ENCODE peak calls at places on chromosomes 6 and 20, in eight cellular contexts. One of them, this sample, is unnamed.

GRCh38 chr6:166932616-166933015 is 23.7 kb downstream of the RNASET2 start:
- DNase-seq in cardiac muscle cell: no peak
- DNase-seq in mammary epithelial cell: no peak
- DNase-seq in astrocyte of the spinal cord: no peak
- DNase-seq in GM06990: no peak
- DNase-seq in IMR-90: no peak
- DNase-seq in pancreas: no peak
- DNase-seq in heart right ventricle: no peak
- DNase-seq in this sample: no peak

GRCh38 chr6:48765352-48765961 is 654.5 kb upstream of the PTCHD4 start:
- DNase-seq in cardiac muscle cell: peak
- DNase-seq in mammary epithelial cell: peak
- DNase-seq in astrocyte of the spinal cord: peak
- DNase-seq in GM06990: no peak
- DNase-seq in IMR-90: peak
- DNase-seq in pancreas: no peak
- DNase-seq in heart right ventricle: no peak
- DNase-seq in this sample: peak

GRCh38 chr6:145561095-145561820 is 174.1 kb downstream of the EPM2A start:
- DNase-seq in cardiac muscle cell: no peak
- DNase-seq in mammary epithelial cell: peak
- DNase-seq in astrocyte of the spinal cord: no peak
- DNase-seq in GM06990: no peak
- DNase-seq in IMR-90: no peak
- DNase-seq in pancreas: no peak
- DNase-seq in heart right ventricle: no peak
- DNase-seq in this sample: no peak

GRCh38 chr6:151005896-151006632 is 140.6 kb downstream of the MTHFD1L start:
- DNase-seq in cardiac muscle cell: no peak
- DNase-seq in mammary epithelial cell: no peak
- DNase-seq in astrocyte of the spinal cord: no peak
- DNase-seq in GM06990: no peak
- DNase-seq in IMR-90: no peak
- DNase-seq in pancreas: no peak
- DNase-seq in heart right ventricle: no peak
- DNase-seq in this sample: no peak

GRCh38 chr20:62764156-62764935 is 31.9 kb upstream of the MRGBP start:
- DNase-seq in cardiac muscle cell: no peak
- DNase-seq in mammary epithelial cell: no peak
- DNase-seq in astrocyte of the spinal cord: no peak
- DNase-seq in GM06990: no peak
- DNase-seq in IMR-90: no peak
- DNase-seq in pancreas: peak
- DNase-seq in heart right ventricle: no peak
- DNase-seq in this sample: no peak

GRCh38 chr6:54665246-54665645 is 181.3 kb upstream of the FAM83B start:
- DNase-seq in cardiac muscle cell: no peak
- DNase-seq in mammary epithelial cell: no peak
- DNase-seq in astrocyte of the spinal cord: no peak
- DNase-seq in GM06990: no peak
- DNase-seq in IMR-90: no peak
- DNase-seq in pancreas: no peak
- DNase-seq in heart right ventricle: no peak
- DNase-seq in this sample: no peak

GRCh38 chr6:43007126-43007525 is 6.6 kb downstream of the MEA1 start:
- DNase-seq in cardiac muscle cell: no peak
- DNase-seq in mammary epithelial cell: no peak
- DNase-seq in astrocyte of the spinal cord: no peak
- DNase-seq in GM06990: no peak
- DNase-seq in IMR-90: no peak
- DNase-seq in pancreas: no peak
- DNase-seq in heart right ventricle: no peak
- DNase-seq in this sample: no peak

GRCh38 chr20:63860325-63861051 is 810 bp upstream of the ABHD16B start:
- DNase-seq in cardiac muscle cell: no peak
- DNase-seq in mammary epithelial cell: no peak
- DNase-seq in astrocyte of the spinal cord: no peak
- DNase-seq in GM06990: no peak
- DNase-seq in IMR-90: no peak
- DNase-seq in pancreas: no peak
- DNase-seq in heart right ventricle: peak
- DNase-seq in this sample: no peak

GRCh38 chr6:90584636-90585255 is 2.1 kb downstream of the MAP3K7 start:
- DNase-seq in cardiac muscle cell: no peak
- DNase-seq in mammary epithelial cell: no peak
- DNase-seq in astrocyte of the spinal cord: peak
- DNase-seq in GM06990: no peak
- DNase-seq in IMR-90: peak
- DNase-seq in pancreas: no peak
- DNase-seq in heart right ventricle: no peak
- DNase-seq in this sample: no peak

GRCh38 chr6:6986373-6986772 is 121.4 kb upstream of the RREB1 start:
- DNase-seq in cardiac muscle cell: no peak
- DNase-seq in mammary epithelial cell: no peak
- DNase-seq in astrocyte of the spinal cord: no peak
- DNase-seq in GM06990: no peak
- DNase-seq in IMR-90: no peak
- DNase-seq in pancreas: no peak
- DNase-seq in heart right ventricle: no peak
- DNase-seq in this sample: no peak

GRCh38 chr20:62737271-62737761 is 28.7 kb downstream of the NTSR1 start:
- DNase-seq in cardiac muscle cell: no peak
- DNase-seq in mammary epithelial cell: no peak
- DNase-seq in astrocyte of the spinal cord: no peak
- DNase-seq in GM06990: no peak
- DNase-seq in IMR-90: no peak
- DNase-seq in pancreas: peak
- DNase-seq in heart right ventricle: no peak
- DNase-seq in this sample: peak

GRCh38 chr6:158050955-158051354 is 69.3 kb downstream of the SYNJ2 start:
- DNase-seq in cardiac muscle cell: no peak
- DNase-seq in mammary epithelial cell: peak
- DNase-seq in astrocyte of the spinal cord: no peak
- DNase-seq in GM06990: no peak
- DNase-seq in IMR-90: peak
- DNase-seq in pancreas: no peak
- DNase-seq in heart right ventricle: no peak
- DNase-seq in this sample: peak

GRCh38 chr6:42978487-42978792 is 541 bp downstream of the PEX6 start:
- DNase-seq in cardiac muscle cell: no peak
- DNase-seq in mammary epithelial cell: no peak
- DNase-seq in astrocyte of the spinal cord: no peak
- DNase-seq in GM06990: peak
- DNase-seq in IMR-90: no peak
- DNase-seq in pancreas: peak
- DNase-seq in heart right ventricle: peak
- DNase-seq in this sample: peak

GRCh38 chr6:153231048-153231635 is 100.1 kb upstream of the RGS17 start:
- DNase-seq in cardiac muscle cell: peak
- DNase-seq in mammary epithelial cell: peak
- DNase-seq in astrocyte of the spinal cord: peak
- DNase-seq in GM06990: no peak
- DNase-seq in IMR-90: peak
- DNase-seq in pancreas: peak
- DNase-seq in heart right ventricle: peak
- DNase-seq in this sample: peak

GRCh38 chr20:62405108-62405980 is 1.7 kb downstream of the CABLES2 start:
- DNase-seq in cardiac muscle cell: peak
- DNase-seq in mammary epithelial cell: peak
- DNase-seq in astrocyte of the spinal cord: peak
- DNase-seq in GM06990: no peak
- DNase-seq in IMR-90: peak
- DNase-seq in pancreas: no peak
- DNase-seq in heart right ventricle: peak
- DNase-seq in this sample: peak

GRCh38 chr6:27478141-27478705 is 5.3 kb upstream of the ZNF184 start:
- DNase-seq in cardiac muscle cell: no peak
- DNase-seq in mammary epithelial cell: peak
- DNase-seq in astrocyte of the spinal cord: no peak
- DNase-seq in GM06990: no peak
- DNase-seq in IMR-90: peak
- DNase-seq in pancreas: no peak
- DNase-seq in heart right ventricle: no peak
- DNase-seq in this sample: peak

GRCh38 chr6:70706491-70707123 is 38.9 kb downstream of the SMAP1 start:
- DNase-seq in cardiac muscle cell: peak
- DNase-seq in mammary epithelial cell: peak
- DNase-seq in astrocyte of the spinal cord: peak
- DNase-seq in GM06990: no peak
- DNase-seq in IMR-90: peak
- DNase-seq in pancreas: no peak
- DNase-seq in heart right ventricle: no peak
- DNase-seq in this sample: peak

GRCh38 chr6:107542170-107542569 is 52.3 kb downstream of the SOBP start:
- DNase-seq in cardiac muscle cell: no peak
- DNase-seq in mammary epithelial cell: no peak
- DNase-seq in astrocyte of the spinal cord: no peak
- DNase-seq in GM06990: no peak
- DNase-seq in IMR-90: no peak
- DNase-seq in pancreas: no peak
- DNase-seq in heart right ventricle: peak
- DNase-seq in this sample: no peak

DNA sequence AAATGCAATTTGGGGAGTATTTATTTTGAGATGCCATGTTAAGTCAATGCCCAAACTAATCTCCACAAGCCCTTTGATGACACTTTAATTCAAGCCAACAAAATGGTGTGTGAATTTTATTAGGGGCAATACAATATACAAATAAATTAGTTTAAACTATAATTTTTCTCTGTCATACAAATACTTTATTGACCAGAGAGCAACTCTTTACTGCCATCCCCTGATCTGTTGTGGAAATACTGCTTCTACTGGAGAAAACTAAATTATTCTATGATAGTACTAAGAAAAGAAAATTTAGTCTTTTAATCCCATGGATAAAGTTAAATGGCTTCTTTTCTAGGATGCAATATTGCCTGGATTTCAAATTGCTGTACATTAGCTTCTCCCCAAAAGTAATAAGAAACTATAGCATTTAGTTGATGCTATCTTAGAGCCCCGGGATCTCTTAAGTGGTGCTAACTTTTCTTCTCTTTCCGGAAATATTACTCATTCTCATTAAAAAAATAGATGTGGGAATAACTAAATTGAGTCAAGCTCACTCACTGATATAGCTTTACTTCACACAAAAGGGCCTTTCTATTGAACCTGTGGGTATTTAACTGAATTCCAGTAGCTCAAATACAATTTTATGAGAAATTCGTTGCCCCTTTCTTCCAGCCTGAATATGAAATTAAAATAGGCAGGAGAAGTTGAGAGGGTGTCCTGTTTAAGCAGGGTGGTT is 49.2 kb downstream of the SMPDL3A start:
- DNase-seq in cardiac muscle cell: peak
- DNase-seq in mammary epithelial cell: no peak
- DNase-seq in astrocyte of the spinal cord: peak
- DNase-seq in GM06990: no peak
- DNase-seq in IMR-90: peak
- DNase-seq in pancreas: no peak
- DNase-seq in heart right ventricle: no peak
- DNase-seq in this sample: peak
- TF ChIP-seq CTCF in cardiac muscle cell: peak
- TF ChIP-seq CTCF in mammary epithelial cell: peak
- TF ChIP-seq CTCF in astrocyte of the spinal cord: peak
- TF ChIP-seq CTCF in GM06990: no peak
- TF ChIP-seq CTCF in IMR-90: peak
- TF ChIP-seq CTCF in pancreas: no peak
- TF ChIP-seq CTCF in heart right ventricle: peak
- TF ChIP-seq CTCF in this sample: peak

GRCh38 chr6:135116566-135116965 is 61.9 kb upstream of the HBS1L start:
- DNase-seq in cardiac muscle cell: no peak
- DNase-seq in mammary epithelial cell: no peak
- DNase-seq in astrocyte of the spinal cord: no peak
- DNase-seq in GM06990: no peak
- DNase-seq in IMR-90: no peak
- DNase-seq in pancreas: no peak
- DNase-seq in heart right ventricle: no peak
- DNase-seq in this sample: no peak
- H3K4me3 ChIP-seq in cardiac muscle cell: no peak
- H3K4me3 ChIP-seq in mammary epithelial cell: no peak
- H3K4me3 ChIP-seq in astrocyte of the spinal cord: no peak
- H3K4me3 ChIP-seq in GM06990: no peak
- H3K4me3 ChIP-seq in IMR-90: no peak
- H3K4me3 ChIP-seq in pancreas: no peak
- H3K4me3 ChIP-seq in heart right ventricle: no peak
- H3K4me3 ChIP-seq in this sample: no peak

GRCh38 chr6:119231394-119231793 is 118.2 kb downstream of the MAN1A1 start:
- DNase-seq in cardiac muscle cell: no peak
- DNase-seq in mammary epithelial cell: no peak
- DNase-seq in astrocyte of the spinal cord: no peak
- DNase-seq in GM06990: no peak
- DNase-seq in IMR-90: no peak
- DNase-seq in pancreas: no peak
- DNase-seq in heart right ventricle: no peak
- DNase-seq in this sample: no peak

GRCh38 chr6:119233327-119233984 is 116.1 kb downstream of the MAN1A1 start:
- DNase-seq in cardiac muscle cell: no peak
- DNase-seq in mammary epithelial cell: no peak
- DNase-seq in astrocyte of the spinal cord: no peak
- DNase-seq in GM06990: no peak
- DNase-seq in IMR-90: no peak
- DNase-seq in pancreas: no peak
- DNase-seq in heart right ventricle: no peak
- DNase-seq in this sample: no peak

GRCh38 chr6:119227377-119227776 is 122.2 kb downstream of the MAN1A1 start:
- DNase-seq in cardiac muscle cell: no peak
- DNase-seq in mammary epithelial cell: no peak
- DNase-seq in astrocyte of the spinal cord: no peak
- DNase-seq in GM06990: no peak
- DNase-seq in IMR-90: no peak
- DNase-seq in pancreas: no peak
- DNase-seq in heart right ventricle: no peak
- DNase-seq in this sample: no peak

GRCh38 chr6:119226089-119226488 is 123.5 kb downstream of the MAN1A1 start:
- DNase-seq in cardiac muscle cell: peak
- DNase-seq in mammary epithelial cell: no peak
- DNase-seq in astrocyte of the spinal cord: no peak
- DNase-seq in GM06990: no peak
- DNase-seq in IMR-90: no peak
- DNase-seq in pancreas: no peak
- DNase-seq in heart right ventricle: no peak
- DNase-seq in this sample: no peak

DNA sequence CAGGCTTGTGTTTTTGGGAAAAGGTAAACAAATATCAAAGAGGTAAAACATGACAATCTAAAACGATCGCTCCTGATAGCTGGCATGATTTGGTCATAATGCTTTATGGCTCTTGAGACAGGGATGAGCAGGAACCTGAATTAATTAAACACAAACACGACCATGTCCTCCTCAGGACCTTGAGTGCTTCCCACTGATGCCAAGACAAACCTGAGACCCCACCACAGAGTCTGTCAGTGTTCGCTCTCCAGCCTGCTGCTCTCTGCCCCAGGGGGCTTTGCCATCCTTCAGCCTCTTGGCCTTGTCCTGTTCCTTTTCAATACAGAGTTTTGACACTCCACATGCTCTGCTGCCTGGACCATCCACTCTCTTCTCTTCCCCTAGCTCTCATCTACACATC is 119.4 kb downstream of the MAN1A1 start:
- DNase-seq in cardiac muscle cell: no peak
- DNase-seq in mammary epithelial cell: no peak
- DNase-seq in astrocyte of the spinal cord: no peak
- DNase-seq in GM06990: no peak
- DNase-seq in IMR-90: no peak
- DNase-seq in pancreas: no peak
- DNase-seq in heart right ventricle: no peak
- DNase-seq in this sample: no peak
- TF ChIP-seq CTCF in cardiac muscle cell: no peak
- TF ChIP-seq CTCF in mammary epithelial cell: no peak
- TF ChIP-seq CTCF in astrocyte of the spinal cord: no peak
- TF ChIP-seq CTCF in GM06990: no peak
- TF ChIP-seq CTCF in IMR-90: no peak
- TF ChIP-seq CTCF in pancreas: no peak
- TF ChIP-seq CTCF in heart right ventricle: no peak
- TF ChIP-seq CTCF in this sample: no peak

GRCh38 chr6:68635412-68635705 is 277 bp downstream of the ADGRB3 start:
- DNase-seq in cardiac muscle cell: no peak
- DNase-seq in mammary epithelial cell: no peak
- DNase-seq in astrocyte of the spinal cord: no peak
- DNase-seq in GM06990: no peak
- DNase-seq in IMR-90: no peak
- DNase-seq in pancreas: no peak
- DNase-seq in heart right ventricle: no peak
- DNase-seq in this sample: no peak
- H3K4me3 ChIP-seq in cardiac muscle cell: peak
- H3K4me3 ChIP-seq in mammary epithelial cell: peak
- H3K4me3 ChIP-seq in astrocyte of the spinal cord: peak
- H3K4me3 ChIP-seq in GM06990: peak
- H3K4me3 ChIP-seq in IMR-90: peak
- H3K4me3 ChIP-seq in pancreas: peak
- H3K4me3 ChIP-seq in heart right ventricle: peak
- H3K4me3 ChIP-seq in this sample: peak